ENCODE peak calls at places on chromosomes 11 and 22, in six cellular contexts. One of them, this sample, is unnamed.

GRCh38 chr11:130416537-130416896 is 11.9 kb downstream of the ADAMTS8 start:
- DNase-seq in Karpas-422: no peak
- DNase-seq in PC-3: no peak
- DNase-seq in GM23338: no peak
- DNase-seq in PC-9: no peak
- DNase-seq in IMR-90: no peak
- DNase-seq in this sample: no peak

GRCh38 chr22:39098026-39098425 is 982 bp downstream of the APOBEC3H start:
- DNase-seq in Karpas-422: no peak
- DNase-seq in IMR-90: no peak
- DNase-seq in PC-9: peak; percentile 41
- DNase-seq in GM23338: peak; percentile 81
- DNase-seq in PC-3: no peak
- DNase-seq in this sample: no peak

GRCh38 chr11:43359432-43359818 is 705 bp downstream of the TTC17 start:
- DNase-seq in IMR-90: peak; percentile 28
- DNase-seq in PC-9: peak; percentile 46
- DNase-seq in GM23338: peak; percentile 45
- DNase-seq in PC-3: peak; percentile 23
- DNase-seq in Karpas-422: peak; percentile 68
- DNase-seq in this sample: peak; percentile 41

GRCh38 chr11:36211735-36212430 is 77.3 kb downstream of the COMMD9 start:
- DNase-seq in GM23338: peak; percentile 42
- DNase-seq in PC-3: no peak
- DNase-seq in IMR-90: no peak
- DNase-seq in Karpas-422: no peak
- DNase-seq in PC-9: no peak
- DNase-seq in this sample: no peak

GRCh38 chr11:99522467-99523173 is 501.9 kb downstream of the CNTN5 start:
- DNase-seq in Karpas-422: no peak
- DNase-seq in GM23338: no peak
- DNase-seq in IMR-90: peak; percentile 54
- DNase-seq in PC-9: no peak
- DNase-seq in PC-3: peak; percentile 56
- DNase-seq in this sample: peak; percentile 24

GRCh38 chr22:43225609-43226008 is 38.7 kb upstream of the TTLL12 start:
- DNase-seq in Karpas-422: no peak
- DNase-seq in PC-3: no peak
- DNase-seq in PC-9: no peak
- DNase-seq in GM23338: no peak
- DNase-seq in IMR-90: no peak
- DNase-seq in this sample: no peak

GRCh38 chr11:117199916-117200812 is 994 bp downstream of the TAGLN start:
- DNase-seq in Karpas-422: no peak
- DNase-seq in GM23338: no peak
- DNase-seq in IMR-90: no peak
- DNase-seq in PC-9: no peak
- DNase-seq in PC-3: no peak
- DNase-seq in this sample: no peak

GRCh38 chr22:47107431-47107830 is 345.0 kb downstream of the TBC1D22A start:
- DNase-seq in PC-3: peak; percentile 82
- DNase-seq in GM23338: no peak
- DNase-seq in IMR-90: peak; percentile 88
- DNase-seq in PC-9: peak; percentile 77
- DNase-seq in Karpas-422: no peak
- DNase-seq in this sample: peak; percentile 85

GRCh38 chr11:46222485-46223251 is 54.8 kb upstream of the CREB3L1 start:
- DNase-seq in IMR-90: peak; percentile 7
- DNase-seq in PC-9: no peak
- DNase-seq in Karpas-422: no peak
- DNase-seq in GM23338: no peak
- DNase-seq in PC-3: no peak
- DNase-seq in this sample: no peak

GRCh38 chr11:118200901-118201680 is 23.7 kb downstream of the JAML start:
- DNase-seq in Karpas-422: no peak
- DNase-seq in PC-3: no peak
- DNase-seq in PC-9: no peak
- DNase-seq in GM23338: no peak
- DNase-seq in IMR-90: no peak
- DNase-seq in this sample: no peak

GRCh38 chr11:123851110-123851509 is 34.4 kb downstream of the TMEM225 start:
- DNase-seq in Karpas-422: no peak
- DNase-seq in PC-9: no peak
- DNase-seq in PC-3: no peak
- DNase-seq in IMR-90: no peak
- DNase-seq in GM23338: no peak
- DNase-seq in this sample: no peak

DNA sequence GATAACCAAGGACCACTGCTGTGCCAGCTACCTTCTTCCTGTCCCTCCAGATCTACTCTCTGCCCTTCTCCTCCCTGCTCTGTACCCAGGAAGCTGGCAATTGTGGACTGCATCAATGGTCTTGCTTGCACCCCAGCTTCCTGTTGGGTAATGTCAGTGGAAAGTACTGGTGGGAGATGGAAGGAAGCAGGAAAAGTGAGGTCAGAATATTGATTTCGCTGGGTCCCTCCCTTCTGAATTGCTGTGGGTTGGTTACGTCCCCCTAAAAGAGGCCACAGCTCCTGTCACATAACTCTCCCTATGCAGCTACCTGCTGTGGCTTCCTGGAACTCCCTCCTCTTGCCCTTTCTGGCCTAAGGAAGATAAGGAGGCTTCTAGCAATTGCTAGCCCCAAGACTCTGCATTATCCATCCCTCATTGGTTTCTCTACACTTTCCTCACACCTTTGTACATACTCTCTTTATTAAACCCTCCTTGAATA is 81.2 kb downstream of the RASSF10 start:
- DNase-seq in PC-3: no peak
- DNase-seq in PC-9: no peak
- DNase-seq in IMR-90: no peak
- DNase-seq in Karpas-422: no peak
- DNase-seq in GM23338: no peak
- DNase-seq in this sample: no peak
- H2AFZ ChIP-seq in PC-3: no peak overlapping the region
- H2AFZ ChIP-seq in PC-9: no peak overlapping the region
- H2AFZ ChIP-seq in IMR-90: peak overlapping the region; percentile 11
- H2AFZ ChIP-seq in Karpas-422: no peak overlapping the region
- H2AFZ ChIP-seq in GM23338: no peak overlapping the region
- H2AFZ ChIP-seq in this sample: no peak overlapping the region

GRCh38 chr11:105466582-105467228 is 143.2 kb upstream of the GRIA4 start:
- DNase-seq in PC-9: peak; percentile 44
- DNase-seq in PC-3: peak; percentile 84
- DNase-seq in IMR-90: peak; percentile 85
- DNase-seq in Karpas-422: no peak
- DNase-seq in GM23338: no peak
- DNase-seq in this sample: peak; percentile 67
- H2AFZ ChIP-seq in PC-9: no peak overlapping the region
- H2AFZ ChIP-seq in PC-3: no peak overlapping the region
- H2AFZ ChIP-seq in IMR-90: no peak overlapping the region
- H2AFZ ChIP-seq in Karpas-422: no peak overlapping the region
- H2AFZ ChIP-seq in GM23338: no peak overlapping the region
- H2AFZ ChIP-seq in this sample: no peak overlapping the region

DNA sequence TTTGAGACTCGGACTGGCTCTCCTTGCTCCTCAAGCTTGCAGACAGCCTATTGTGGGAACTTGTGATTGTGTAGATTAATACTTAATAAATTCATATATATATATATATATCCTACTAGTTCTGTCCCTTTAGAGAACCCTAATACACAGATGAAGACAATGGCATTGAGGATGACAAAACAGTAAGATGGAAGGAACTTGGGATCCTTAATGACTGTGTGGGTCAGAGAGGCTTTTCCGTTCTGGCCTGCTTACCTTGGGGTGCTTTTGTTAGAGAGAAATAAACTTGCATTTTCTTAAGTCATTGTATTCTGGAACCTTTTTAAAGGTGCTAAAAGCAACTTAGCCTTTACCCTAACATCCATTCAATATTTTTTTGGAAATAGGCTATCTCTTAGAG is 49.6 kb upstream of the RRAS2 start:
- DNase-seq in PC-9: no peak
- DNase-seq in GM23338: no peak
- DNase-seq in Karpas-422: no peak
- DNase-seq in IMR-90: no peak
- DNase-seq in PC-3: no peak
- DNase-seq in this sample: no peak
- H2AFZ ChIP-seq in PC-9: no peak overlapping the region
- H2AFZ ChIP-seq in GM23338: peak overlapping the region; percentile 82
- H2AFZ ChIP-seq in Karpas-422: no peak overlapping the region
- H2AFZ ChIP-seq in IMR-90: no peak overlapping the region
- H2AFZ ChIP-seq in PC-3: no peak overlapping the region
- H2AFZ ChIP-seq in this sample: no peak overlapping the region

DNA sequence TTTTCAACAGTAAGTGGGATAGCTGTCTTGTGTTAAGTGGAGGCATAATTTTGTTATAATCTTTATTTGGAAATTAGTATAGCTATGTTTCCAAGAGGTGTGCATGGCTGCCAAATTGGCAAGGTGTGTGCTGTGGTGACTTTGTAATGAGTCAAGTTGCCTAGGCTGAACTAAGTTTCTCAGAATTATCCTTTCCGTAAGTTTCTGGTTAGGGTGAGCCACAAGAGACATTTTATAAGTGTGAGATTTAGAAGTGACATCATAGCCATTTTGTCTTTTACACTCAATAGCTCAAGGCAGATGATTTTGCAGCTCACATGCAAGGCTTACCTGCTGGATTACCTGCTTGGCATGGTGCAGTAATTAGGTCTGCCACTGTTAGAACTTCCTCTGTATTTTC is 90.3 kb downstream of the C11orf87 start:
- DNase-seq in IMR-90: no peak
- DNase-seq in PC-9: no peak
- DNase-seq in PC-3: no peak
- DNase-seq in Karpas-422: no peak
- DNase-seq in GM23338: no peak
- DNase-seq in this sample: no peak
- H2AFZ ChIP-seq in IMR-90: no peak overlapping the region
- H2AFZ ChIP-seq in PC-9: no peak overlapping the region
- H2AFZ ChIP-seq in PC-3: no peak overlapping the region
- H2AFZ ChIP-seq in Karpas-422: no peak overlapping the region
- H2AFZ ChIP-seq in GM23338: no peak overlapping the region
- H2AFZ ChIP-seq in this sample: no peak overlapping the region

DNA sequence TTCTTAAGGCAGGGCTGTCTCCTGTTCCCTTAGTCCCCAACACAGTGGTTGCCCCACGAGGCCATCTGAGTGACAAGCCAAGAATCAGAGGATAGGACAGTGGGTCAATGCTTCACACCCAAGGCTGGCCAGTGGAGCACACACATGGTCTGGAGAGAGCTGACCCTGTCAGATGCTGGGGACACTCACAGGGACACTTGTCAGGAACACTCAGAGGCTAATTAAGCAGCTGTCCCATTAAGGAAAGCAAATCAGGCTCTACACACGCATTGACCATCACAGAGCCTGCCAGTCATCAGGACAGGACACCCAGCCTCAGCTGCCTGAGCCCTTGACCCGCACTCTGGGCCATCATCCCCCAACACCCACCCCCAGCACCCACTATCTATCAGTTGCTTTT is 18.2 kb downstream of the GDPD5 start:
- DNase-seq in Karpas-422: peak; percentile 62
- DNase-seq in IMR-90: no peak
- DNase-seq in GM23338: no peak
- DNase-seq in PC-9: no peak
- DNase-seq in PC-3: no peak
- DNase-seq in this sample: no peak
- H2AFZ ChIP-seq in Karpas-422: no peak overlapping the region
- H2AFZ ChIP-seq in IMR-90: no peak overlapping the region
- H2AFZ ChIP-seq in GM23338: no peak overlapping the region
- H2AFZ ChIP-seq in PC-9: no peak overlapping the region
- H2AFZ ChIP-seq in PC-3: no peak overlapping the region
- H2AFZ ChIP-seq in this sample: no peak overlapping the region

GRCh38 chr11:27507561-27508322 is 1.2 kb upstream of the LIN7C start:
- DNase-seq in GM23338: no peak
- DNase-seq in Karpas-422: no peak
- DNase-seq in PC-3: no peak
- DNase-seq in PC-9: no peak
- DNase-seq in IMR-90: no peak
- DNase-seq in this sample: no peak
- H2AFZ ChIP-seq in GM23338: no peak overlapping the region
- H2AFZ ChIP-seq in Karpas-422: no peak overlapping the region
- H2AFZ ChIP-seq in PC-3: no peak overlapping the region
- H2AFZ ChIP-seq in PC-9: peak overlapping the region; percentile 96
- H2AFZ ChIP-seq in IMR-90: no peak overlapping the region
- H2AFZ ChIP-seq in this sample: no peak overlapping the region